ENCODE peak calls at places on chromosomes 16 and 17, in eight cellular contexts. B is mesendoderm; T is CD8-positive, alpha-beta memory T cell; H is gastrocnemius medialis; Q is HL-60; L is endothelial cell of umbilical vein; P is fibroblast of lung; I is uterus. W is an unnamed sample. For H3K27me3, the result is how much of the 10 kb centered on the place peaks cover.

GRCh38 chr17:49217651-49218413 is 7.3 kb downstream of the ABI3 start:
- DNase-seq in B (no peak), I (no peak), Q (peak), T (peak), L (no peak), P (no peak), H (peak), W (no peak)

GRCh38 chr16:74465851-74466685 is 44.8 kb upstream of the CLEC18B start:
- DNase-seq in P (no peak), T (no peak), B (no peak), I (peak), H (no peak), L (peak), Q (no peak), W (no peak)

GRCh38 chr17:9676742-9677387 is 31.5 kb downstream of the USP43 start:
- DNase-seq in P (peak), B (peak), Q (no peak), I (no peak), T (no peak), H (no peak), L (no peak), W (no peak)

GRCh38 chr16:67662653-67663010 is 1.9 kb downstream of the PARD6A start:
- DNase-seq in L (no peak), T (no peak), B (no peak), P (no peak), Q (no peak), I (no peak), H (no peak), W (no peak)

GRCh38 chr17:41223821-41224220 is 2.6 kb upstream of the KRTAP9-2 start:
- DNase-seq in H (no peak), I (no peak), B (no peak), L (no peak), P (no peak), T (no peak), Q (no peak), W (no peak)

GRCh38 chr17:5558815-5559785 is 25.2 kb downstream of the NLRP1 start:
- DNase-seq in H (no peak), B (no peak), Q (no peak), P (no peak), I (no peak), L (no peak), T (no peak), W (no peak)

GRCh38 chr17:68794636-68795503 is 160.3 kb downstream of the ABCA8 start:
- DNase-seq in I (no peak), P (peak), B (peak), Q (no peak), H (no peak), L (peak), T (no peak), W (no peak)

GRCh38 chr16:53492499-53492898 is 10.5 kb downstream of the AKTIP start:
- DNase-seq in I (no peak), P (no peak), H (no peak), T (no peak), L (no peak), B (no peak), Q (no peak), W (no peak)

GRCh38 chr17:60526726-60527125 is 684 bp upstream of the APPBP2 start:
- DNase-seq in P (peak), Q (no peak), B (peak), I (no peak), H (no peak), T (no peak), L (peak), W (no peak)

GRCh38 chr16:2814757-2815298 is 2.2 kb upstream of the PRSS21 start:
- DNase-seq in L (no peak), H (no peak), I (no peak), Q (no peak), B (no peak), T (no peak), P (no peak), W (no peak)

GRCh38 chr16:2813661-2814288 is 3.3 kb upstream of the PRSS21 start:
- DNase-seq in P (no peak), H (no peak), T (no peak), I (no peak), Q (peak), B (no peak), L (no peak), W (no peak)

GRCh38 chr16:2817496-2818277 is 650 bp downstream of the PRSS21 start:
- DNase-seq in L (no peak), I (no peak), P (no peak), B (no peak), T (no peak), H (no peak), Q (no peak), W (no peak)

GRCh38 chr16:2816751-2817495 is at the start of gene PRSS21:
- DNase-seq in Q (no peak), H (no peak), L (no peak), I (no peak), P (no peak), T (peak), B (no peak), W (no peak)

DNA sequence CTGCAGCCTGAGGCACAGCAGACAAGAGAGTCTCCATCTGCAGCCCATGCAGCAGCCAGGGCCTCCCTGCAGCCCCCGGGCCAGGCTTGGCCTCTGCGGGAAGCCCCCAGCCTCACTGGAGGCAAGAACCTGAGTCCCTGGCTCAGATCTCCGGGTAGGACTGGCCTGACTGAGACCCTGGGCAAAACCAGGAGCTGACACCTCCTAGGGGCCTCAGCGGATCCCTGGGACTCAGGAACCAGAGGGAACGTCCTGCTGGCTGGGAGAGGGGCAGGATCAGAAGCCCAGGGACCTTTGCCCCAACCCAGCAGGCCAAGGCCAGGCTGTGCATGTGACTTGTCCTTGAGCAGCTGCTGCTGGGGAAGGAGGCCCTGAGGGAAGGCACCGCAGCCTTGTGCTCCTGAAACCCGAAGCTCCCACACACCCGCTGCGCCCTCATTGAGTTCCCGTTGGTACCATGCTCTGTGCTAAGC is 1.7 kb upstream of the PRSS21 start:
- DNase-seq in Q (no peak), T (no peak), P (no peak), B (no peak), I (no peak), L (no peak), H (no peak), W (no peak)
- H3K27me3 ChIP-seq in Q (under half), T (under half), P (under half), B (under half), I (under half), L (under half), H (under half), W (under half)

DNA sequence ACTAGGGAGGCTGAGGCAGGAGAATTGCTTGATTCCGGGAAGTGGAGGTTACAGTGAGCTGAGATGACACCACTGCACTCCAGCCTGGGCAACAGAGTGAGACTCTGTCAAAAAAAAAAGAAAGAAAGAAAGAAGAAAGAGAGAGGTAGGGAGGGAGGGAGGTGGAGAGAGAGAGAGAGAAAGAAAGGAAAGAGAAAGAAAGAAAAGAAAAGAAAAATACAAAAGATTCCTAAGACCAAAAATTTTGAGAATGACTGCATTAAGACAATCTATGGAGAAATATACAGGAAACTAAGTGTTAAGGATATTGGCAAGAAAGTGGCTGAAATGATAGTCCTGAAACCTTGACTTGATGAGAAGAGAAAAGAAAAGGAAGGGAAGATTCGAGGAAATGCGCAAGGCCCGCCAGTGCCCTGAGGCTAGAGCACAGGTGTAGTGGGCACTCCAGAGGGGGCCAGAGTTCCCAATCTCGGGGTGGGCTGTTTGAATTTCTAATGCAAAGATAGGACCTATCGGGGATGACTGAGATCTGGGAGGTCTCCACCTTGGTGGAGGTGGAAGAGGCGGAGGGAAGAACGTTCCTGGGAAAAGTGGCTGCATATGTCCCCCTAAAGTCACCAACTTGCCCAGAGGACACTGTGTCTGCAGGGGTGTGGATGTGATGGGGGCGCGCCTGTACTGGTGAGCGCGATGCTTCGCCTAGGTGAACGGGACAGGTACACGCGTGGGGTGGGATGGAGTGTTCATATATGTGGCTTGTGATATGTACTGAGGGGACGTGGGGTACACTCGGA is 654 bp upstream of the SCNN1B start:
- DNase-seq in I (no peak), B (no peak), L (no peak), H (no peak), Q (no peak), T (no peak), P (no peak), W (no peak)
- H3K4me3 ChIP-seq in I (no peak), B (no peak), L (no peak), H (peak), Q (no peak), T (no peak), P (no peak), W (peak)

GRCh38 chr16:77692612-77693011 is 29.7 kb upstream of the NUDT7 start:
- DNase-seq in I (no peak), Q (no peak), B (no peak), T (no peak), H (no peak), P (no peak), L (no peak), W (no peak)
- H3K27me3 ChIP-seq in I (under half), Q (under half), B (under half), T (under half), H (under half), P (under half), L (under half), W (under half)

GRCh38 chr17:8138366-8138671 is 13.9 kb downstream of the PER1 start:
- DNase-seq in L (no peak), B (no peak), I (no peak), Q (no peak), H (no peak), P (no peak), T (no peak), W (no peak)
- H3K4me3 ChIP-seq in L (peak), B (peak), I (peak), Q (peak), H (no peak), P (peak), T (peak), W (peak)

GRCh38 chr17:47875011-47875471 is 21.0 kb upstream of the SP2 start:
- DNase-seq in P (no peak), Q (no peak), L (no peak), T (no peak), H (no peak), B (no peak), I (no peak), W (no peak)
- H3K27me3 ChIP-seq in P (under half), Q (under half), L (under half), T (under half), H (half or more), B (under half), I (under half), W (under half)

GRCh38 chr17:2745317-2746037 is 4.0 kb downstream of the CCDC92B start:
- DNase-seq in I (no peak), T (no peak), B (no peak), H (no peak), Q (no peak), P (no peak), L (no peak), W (no peak)

GRCh38 chr17:2749058-2749783 is at the start of gene CCDC92B:
- DNase-seq in L (no peak), Q (no peak), H (no peak), T (no peak), P (no peak), I (no peak), B (no peak), W (no peak)

GRCh38 chr17:2751482-2751881 is 2.0 kb upstream of the CCDC92B start:
- DNase-seq in T (no peak), Q (no peak), I (no peak), B (no peak), L (no peak), P (no peak), H (no peak), W (no peak)

GRCh38 chr17:2750721-2751120 is 1.3 kb upstream of the CCDC92B start:
- DNase-seq in Q (no peak), L (no peak), T (no peak), I (no peak), B (no peak), H (no peak), P (no peak), W (no peak)

DNA sequence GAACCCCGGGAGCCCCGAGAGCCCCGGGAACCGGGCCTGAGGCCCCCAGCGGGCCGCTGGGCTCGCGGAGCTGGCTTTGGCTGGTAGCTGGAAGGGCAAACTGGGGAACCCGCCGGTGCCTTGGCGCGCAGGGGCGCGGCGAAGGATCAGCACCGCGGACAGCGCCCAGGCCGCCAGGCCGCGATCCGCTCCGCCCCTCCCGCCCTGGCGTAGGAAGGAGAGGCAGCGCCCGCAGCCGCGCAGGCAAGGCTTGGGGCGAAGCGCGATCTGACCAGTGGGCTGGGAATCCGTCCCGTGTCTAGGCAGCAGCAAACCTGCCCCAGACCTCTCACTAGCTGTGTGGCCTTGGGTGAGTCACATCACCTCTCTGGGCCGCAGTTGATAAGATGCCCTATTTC is 331 bp upstream of the CCDC92B start:
- DNase-seq in Q (peak), B (peak), P (peak), L (peak), H (peak), I (peak), T (peak), W (peak)
- H3K4me3 ChIP-seq in Q (no peak), B (no peak), P (no peak), L (no peak), H (no peak), I (no peak), T (no peak), W (peak)